ENCODE peak calls at places on chromosomes 11 and 22, in four cellular contexts. One of them, this sample, is unnamed.

GRCh38 chr11:71331631-71332030 is 79.3 kb upstream of the SHANK2 start:
- DNase-seq in lower lobe of right lung: no peak
- DNase-seq in NB4: no peak
- DNase-seq in A549: no peak
- DNase-seq in this sample: no peak

GRCh38 chr11:68783216-68783821 is 32.0 kb upstream of the TESMIN start:
- DNase-seq in NB4: no peak
- DNase-seq in lower lobe of right lung: no peak
- DNase-seq in A549: no peak
- DNase-seq in this sample: no peak

GRCh38 chr11:69054397-69055211 is 5.9 kb downstream of the TPCN2 start:
- DNase-seq in lower lobe of right lung: no peak
- DNase-seq in A549: no peak
- DNase-seq in NB4: peak
- DNase-seq in this sample: no peak

GRCh38 chr11:114762437-114762836 is 84.1 kb downstream of the NXPE2 start:
- DNase-seq in NB4: peak
- DNase-seq in lower lobe of right lung: peak
- DNase-seq in A549: peak
- DNase-seq in this sample: peak

GRCh38 chr11:44627911-44628729 is 62.7 kb downstream of the CD82 start:
- DNase-seq in lower lobe of right lung: peak
- DNase-seq in A549: no peak
- DNase-seq in NB4: no peak
- DNase-seq in this sample: no peak

GRCh38 chr22:37545703-37546435 is 14.4 kb upstream of the CDC42EP1 start:
- DNase-seq in NB4: no peak
- DNase-seq in A549: peak
- DNase-seq in lower lobe of right lung: peak
- DNase-seq in this sample: peak

GRCh38 chr11:8832571-8833260 is 78.3 kb upstream of the AKIP1 start:
- DNase-seq in A549: no peak
- DNase-seq in lower lobe of right lung: peak
- DNase-seq in NB4: no peak
- DNase-seq in this sample: no peak

GRCh38 chr11:108592591-108593213 is 866 bp downstream of the EXPH5 start:
- DNase-seq in lower lobe of right lung: peak
- DNase-seq in NB4: peak
- DNase-seq in A549: no peak
- DNase-seq in this sample: no peak

GRCh38 chr22:45007247-45007945 is 2.4 kb downstream of the PHF21B start:
- DNase-seq in lower lobe of right lung: no peak
- DNase-seq in A549: peak
- DNase-seq in NB4: peak
- DNase-seq in this sample: no peak

GRCh38 chr11:134069426-134069921 is 602 bp downstream of the JAM3 start:
- DNase-seq in NB4: no peak
- DNase-seq in lower lobe of right lung: no peak
- DNase-seq in A549: no peak
- DNase-seq in this sample: no peak

GRCh38 chr22:27149886-27150529 is 492.6 kb downstream of the MIAT start:
- DNase-seq in A549: no peak
- DNase-seq in lower lobe of right lung: no peak
- DNase-seq in NB4: no peak
- DNase-seq in this sample: peak

GRCh38 chr22:26330971-26331625 is 98.0 kb upstream of the ASPHD2 start:
- DNase-seq in A549: peak
- DNase-seq in lower lobe of right lung: no peak
- DNase-seq in NB4: peak
- DNase-seq in this sample: no peak

GRCh38 chr22:27430799-27431480 is 370.6 kb downstream of the MN1 start:
- DNase-seq in lower lobe of right lung: no peak
- DNase-seq in A549: no peak
- DNase-seq in NB4: no peak
- DNase-seq in this sample: no peak

GRCh38 chr11:92211576-92212167 is 12.9 kb upstream of the FAT3 start:
- DNase-seq in A549: no peak
- DNase-seq in lower lobe of right lung: no peak
- DNase-seq in NB4: peak
- DNase-seq in this sample: peak

GRCh38 chr11:101721270-101721669 is 137.5 kb upstream of the TRPC6 start:
- DNase-seq in NB4: no peak
- DNase-seq in A549: no peak
- DNase-seq in lower lobe of right lung: no peak
- DNase-seq in this sample: no peak

GRCh38 chr11:34840736-34841386 is 75.3 kb downstream of the APIP start:
- DNase-seq in NB4: peak
- DNase-seq in A549: no peak
- DNase-seq in lower lobe of right lung: no peak
- DNase-seq in this sample: no peak

GRCh38 chr11:334264-335033 is 13.8 kb upstream of the IFITM3 start:
- DNase-seq in lower lobe of right lung: no peak
- DNase-seq in NB4: peak
- DNase-seq in A549: no peak
- DNase-seq in this sample: no peak

GRCh38 chr22:50418624-50419023 is 56.2 kb downstream of the SBF1 start:
- DNase-seq in NB4: no peak
- DNase-seq in A549: no peak
- DNase-seq in lower lobe of right lung: no peak
- DNase-seq in this sample: no peak

GRCh38 chr11:69744435-69744834 is 30.7 kb downstream of the FGF4 start:
- DNase-seq in lower lobe of right lung: no peak
- DNase-seq in A549: no peak
- DNase-seq in NB4: no peak
- DNase-seq in this sample: peak

GRCh38 chr11:10208045-10208674 is 85.9 kb downstream of the SBF2 start:
- DNase-seq in NB4: peak
- DNase-seq in A549: peak
- DNase-seq in lower lobe of right lung: no peak
- DNase-seq in this sample: no peak

GRCh38 chr11:19868281-19868821 is 155.7 kb downstream of the NAV2 start:
- DNase-seq in lower lobe of right lung: no peak
- DNase-seq in A549: no peak
- DNase-seq in NB4: peak
- DNase-seq in this sample: peak

GRCh38 chr11:46916669-46917108 is 1.7 kb downstream of the LRP4 start:
- DNase-seq in A549: peak
- DNase-seq in NB4: peak
- DNase-seq in lower lobe of right lung: no peak
- DNase-seq in this sample: no peak

GRCh38 chr22:42330170-42330569 is 59.7 kb upstream of the TCF20 start:
- DNase-seq in A549: no peak
- DNase-seq in NB4: no peak
- DNase-seq in lower lobe of right lung: no peak
- DNase-seq in this sample: no peak

GRCh38 chr11:77127969-77128691 is at the start of gene MYO7A:
- DNase-seq in lower lobe of right lung: no peak
- DNase-seq in A549: no peak
- DNase-seq in NB4: no peak
- DNase-seq in this sample: no peak

GRCh38 chr11:68582416-68583046 is 101.8 kb upstream of the GAL start:
- DNase-seq in NB4: no peak
- DNase-seq in A549: no peak
- DNase-seq in lower lobe of right lung: no peak
- DNase-seq in this sample: no peak

GRCh38 chr11:57680552-57680874 is 12.6 kb downstream of the ZDHHC5 start:
- DNase-seq in NB4: no peak
- DNase-seq in lower lobe of right lung: no peak
- DNase-seq in A549: no peak
- DNase-seq in this sample: no peak

GRCh38 chr22:26406118-26406517 is 22.9 kb upstream of the ASPHD2 start:
- DNase-seq in lower lobe of right lung: no peak
- DNase-seq in NB4: no peak
- DNase-seq in A549: no peak
- DNase-seq in this sample: no peak

GRCh38 chr11:44622721-44623258 is 57.3 kb downstream of the CD82 start:
- DNase-seq in A549: no peak
- DNase-seq in lower lobe of right lung: no peak
- DNase-seq in NB4: no peak
- DNase-seq in this sample: no peak

GRCh38 chr11:28887681-28888080 is 779.5 kb downstream of the METTL15 start:
- DNase-seq in NB4: no peak
- DNase-seq in A549: no peak
- DNase-seq in lower lobe of right lung: no peak
- DNase-seq in this sample: peak

GRCh38 chr11:44127130-44127529 is 31.7 kb downstream of the EXT2 start:
- DNase-seq in NB4: peak
- DNase-seq in lower lobe of right lung: no peak
- DNase-seq in A549: no peak
- DNase-seq in this sample: no peak

GRCh38 chr11:117045196-117045595 is 53.0 kb downstream of the SIK3 start:
- DNase-seq in A549: no peak
- DNase-seq in NB4: no peak
- DNase-seq in lower lobe of right lung: no peak
- DNase-seq in this sample: no peak

GRCh38 chr11:84345597-84345996 is 1059.4 kb upstream of the CCDC90B start:
- DNase-seq in NB4: no peak
- DNase-seq in lower lobe of right lung: no peak
- DNase-seq in A549: no peak
- DNase-seq in this sample: no peak

GRCh38 chr11:115425243-115425642 is 79.0 kb downstream of the CADM1 start:
- DNase-seq in A549: no peak
- DNase-seq in lower lobe of right lung: no peak
- DNase-seq in NB4: no peak
- DNase-seq in this sample: no peak

GRCh38 chr11:92455221-92455790 is 230.7 kb downstream of the FAT3 start:
- DNase-seq in NB4: no peak
- DNase-seq in A549: no peak
- DNase-seq in lower lobe of right lung: no peak
- DNase-seq in this sample: no peak

GRCh38 chr22:37232140-37232998 is 11.7 kb downstream of the RAC2 start:
- DNase-seq in NB4: no peak
- DNase-seq in lower lobe of right lung: peak
- DNase-seq in A549: no peak
- DNase-seq in this sample: no peak

GRCh38 chr11:71420455-71421241 is 27.5 kb downstream of the DHCR7 start:
- DNase-seq in NB4: peak
- DNase-seq in A549: peak
- DNase-seq in lower lobe of right lung: no peak
- DNase-seq in this sample: no peak

GRCh38 chr11:35036642-35037041 is 102.3 kb upstream of the CD44 start:
- DNase-seq in lower lobe of right lung: no peak
- DNase-seq in A549: no peak
- DNase-seq in NB4: peak
- DNase-seq in this sample: no peak

GRCh38 chr11:131370901-131371790 is 731 bp downstream of the NTM start:
- DNase-seq in A549: no peak
- DNase-seq in lower lobe of right lung: no peak
- DNase-seq in NB4: no peak
- DNase-seq in this sample: no peak

GRCh38 chr11:75398906-75399305 is 412 bp upstream of the RPS3 start:
- DNase-seq in A549: no peak
- DNase-seq in NB4: no peak
- DNase-seq in lower lobe of right lung: no peak
- DNase-seq in this sample: no peak
- H3K4me3 ChIP-seq in A549: no peak
- H3K4me3 ChIP-seq in NB4: no peak
- H3K4me3 ChIP-seq in lower lobe of right lung: peak
- H3K4me3 ChIP-seq in this sample: no peak

GRCh38 chr11:111393585-111393984 is 14.5 kb upstream of the POU2AF1 start:
- DNase-seq in A549: no peak
- DNase-seq in lower lobe of right lung: no peak
- DNase-seq in NB4: no peak
- DNase-seq in this sample: no peak

GRCh38 chr11:111391328-111392124 is 12.5 kb upstream of the POU2AF1 start:
- DNase-seq in lower lobe of right lung: no peak
- DNase-seq in A549: no peak
- DNase-seq in NB4: no peak
- DNase-seq in this sample: no peak

GRCh38 chr11:111392552-111392951 is 13.5 kb upstream of the POU2AF1 start:
- DNase-seq in lower lobe of right lung: no peak
- DNase-seq in A549: no peak
- DNase-seq in NB4: no peak
- DNase-seq in this sample: no peak

GRCh38 chr11:111395081-111395480 is 16.0 kb upstream of the POU2AF1 start:
- DNase-seq in A549: no peak
- DNase-seq in lower lobe of right lung: no peak
- DNase-seq in NB4: no peak
- DNase-seq in this sample: no peak

GRCh38 chr11:111393096-111393495 is 14.0 kb upstream of the POU2AF1 start:
- DNase-seq in NB4: no peak
- DNase-seq in lower lobe of right lung: no peak
- DNase-seq in A549: no peak
- DNase-seq in this sample: no peak
- TF ChIP-seq CTCF in NB4: no peak
- TF ChIP-seq CTCF in lower lobe of right lung: no peak
- TF ChIP-seq CTCF in A549: no peak
- TF ChIP-seq CTCF in this sample: no peak

DNA sequence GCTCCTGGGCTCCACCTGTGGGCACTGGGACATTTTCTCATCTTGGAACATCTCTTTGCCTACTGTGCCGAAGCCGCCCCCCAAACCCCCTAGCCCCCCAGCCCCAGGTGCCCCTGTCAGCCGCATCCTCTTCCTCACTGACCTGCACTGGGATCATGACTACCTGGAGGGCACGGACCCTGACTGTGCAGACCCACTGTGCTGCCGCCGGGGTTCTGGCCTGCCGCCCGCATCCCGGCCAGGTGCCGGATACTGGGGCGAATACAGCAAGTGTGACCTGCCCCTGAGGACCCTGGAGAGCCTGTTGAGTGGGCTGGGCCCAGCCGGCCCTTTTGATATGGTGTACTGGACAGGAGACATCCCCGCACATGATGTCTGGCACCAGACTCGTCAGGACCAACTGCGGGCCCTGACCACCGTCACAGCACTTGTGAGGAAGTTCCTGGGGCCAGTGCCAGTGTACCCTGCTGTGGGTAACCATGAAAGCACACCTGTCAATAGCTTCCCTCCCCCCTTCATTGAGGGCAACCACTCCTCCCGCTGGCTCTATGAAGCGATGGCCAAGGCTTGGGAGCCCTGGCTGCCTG is 1.4 kb downstream of the SMPD1 start:
- DNase-seq in NB4: no peak
- DNase-seq in A549: no peak
- DNase-seq in lower lobe of right lung: no peak
- DNase-seq in this sample: no peak
- H3K4me3 ChIP-seq in NB4: no peak
- H3K4me3 ChIP-seq in A549: no peak
- H3K4me3 ChIP-seq in lower lobe of right lung: peak
- H3K4me3 ChIP-seq in this sample: no peak

DNA sequence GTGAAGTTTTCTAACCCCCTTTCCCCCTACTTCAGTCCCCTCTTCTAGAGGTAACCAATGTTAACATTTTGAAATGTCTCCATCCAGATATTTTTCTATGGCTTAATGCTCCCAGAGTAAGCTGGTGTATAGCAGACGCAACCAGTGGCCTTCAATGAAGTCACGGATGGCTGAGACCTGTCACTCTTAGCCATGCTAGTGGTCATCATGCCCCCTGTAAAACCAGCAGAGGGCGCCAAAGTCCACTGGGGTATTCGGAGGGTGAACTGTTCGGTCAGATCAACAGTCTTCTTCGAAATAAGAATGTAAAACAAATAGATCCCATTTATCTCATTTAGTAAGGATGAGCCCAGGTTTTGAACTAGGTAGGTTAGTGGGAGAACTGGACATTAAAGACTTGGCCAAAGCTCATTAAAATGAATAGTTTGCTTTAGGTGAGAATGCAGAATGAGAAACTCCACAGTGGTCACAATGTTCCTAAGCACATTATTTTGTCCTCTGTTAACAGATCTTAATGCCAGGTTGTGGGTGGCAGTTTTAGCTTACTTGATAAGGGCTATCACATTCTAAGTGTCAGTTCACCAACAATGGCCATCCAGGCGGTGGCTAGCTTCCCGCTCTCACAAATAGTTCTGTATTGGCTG is 8.6 kb upstream of the MMP8 start:
- DNase-seq in A549: peak
- DNase-seq in NB4: peak
- DNase-seq in lower lobe of right lung: peak
- DNase-seq in this sample: no peak
- TF ChIP-seq CTCF in A549: peak
- TF ChIP-seq CTCF in NB4: peak
- TF ChIP-seq CTCF in lower lobe of right lung: peak
- TF ChIP-seq CTCF in this sample: peak

This sample was measured in AG09309.